ENCODE peak calls at places on chromosomes 2 and 18, in six cellular contexts. P, X, S, H, A and W are unnamed samples.

GRCh38 chr2:237869357-237870102 is 10.1 kb downstream of the RAMP1 start:
- DNase-seq in X (peak), H (no peak), P (no peak), A (no peak), S (no peak), W (no peak)

GRCh38 chr2:149218500-149218899 is 111.9 kb upstream of the LYPD6 start:
- DNase-seq in P (no peak), A (no peak), H (no peak), S (no peak), X (no peak), W (no peak)

GRCh38 chr2:24754985-24755690 is 38.1 kb downstream of the PTRHD1 start:
- DNase-seq in A (peak), P (no peak), X (no peak), H (no peak), S (no peak), W (no peak)

GRCh38 chr2:113858764-113859163 is 31.1 kb upstream of the ACTR3 start:
- DNase-seq in A (peak), H (no peak), P (no peak), S (no peak), X (no peak), W (no peak)

GRCh38 chr2:160512484-160512883 is 18.9 kb upstream of the RBMS1 start:
- DNase-seq in A (no peak), X (no peak), H (no peak), S (no peak), P (no peak), W (no peak)

GRCh38 chr2:164617466-164617865 is 3.8 kb downstream of the GRB14 start:
- DNase-seq in P (no peak), H (no peak), S (no peak), X (no peak), A (peak), W (no peak)

GRCh38 chr18:52903858-52904257 is 563.9 kb downstream of the DCC start:
- DNase-seq in A (peak), P (no peak), H (no peak), S (no peak), X (no peak), W (no peak)

GRCh38 chr2:628651-629050 is 48.6 kb downstream of the TMEM18 start:
- DNase-seq in S (no peak), H (no peak), P (no peak), A (peak), X (no peak), W (no peak)

GRCh38 chr2:187819624-187820023 is 265.4 kb upstream of the TFPI start:
- DNase-seq in A (no peak), S (no peak), H (no peak), X (no peak), P (no peak), W (no peak)

GRCh38 chr2:226644342-226644957 is 155.2 kb downstream of the IRS1 start:
- DNase-seq in H (no peak), X (no peak), A (peak), S (no peak), P (no peak), W (no peak)

GRCh38 chr2:37500031-37500430 is 155.6 kb downstream of the QPCT start:
- DNase-seq in A (no peak), P (no peak), X (no peak), H (no peak), S (no peak), W (no peak)

GRCh38 chr2:235728401-235729181 is 234.7 kb downstream of the AGAP1 start:
- DNase-seq in P (no peak), A (no peak), S (no peak), X (peak), H (no peak), W (peak)

GRCh38 chr2:169260246-169260645 is 102.1 kb downstream of the LRP2 start:
- DNase-seq in P (no peak), H (no peak), S (no peak), A (no peak), X (no peak), W (no peak)

GRCh38 chr2:218332920-218333645 is 23.6 kb upstream of the CATIP start:
- DNase-seq in A (no peak), X (no peak), H (no peak), P (no peak), S (no peak), W (no peak)

GRCh38 chr2:34025196-34025595 is 426.1 kb upstream of the FAM98A start:
- DNase-seq in S (no peak), X (no peak), P (no peak), A (no peak), H (no peak), W (no peak)

GRCh38 chr2:241873081-241873802 is 3.7 kb downstream of the RTP5 start:
- DNase-seq in X (no peak), P (no peak), S (no peak), A (no peak), H (no peak), W (no peak)

GRCh38 chr2:99980200-99980599 is 162.2 kb downstream of the AFF3 start:
- DNase-seq in P (no peak), S (no peak), H (no peak), A (no peak), X (no peak), W (no peak)

GRCh38 chr2:95728878-95729511 is 137.2 kb downstream of the TRIM43 start:
- DNase-seq in P (no peak), A (peak), X (no peak), H (no peak), S (peak), W (peak)

GRCh38 chr18:14948163-14948540 is 200.2 kb downstream of the ANKRD30B start:
- DNase-seq in P (no peak), A (no peak), S (no peak), H (no peak), X (no peak), W (no peak)

GRCh38 chr2:126657146-126657635 is 1.2 kb downstream of the GYPC start:
- DNase-seq in P (peak), X (peak), A (peak), S (peak), H (peak), W (no peak)

GRCh38 chr18:3538954-3539617 is 89.1 kb downstream of the TGIF1 start:
- DNase-seq in S (no peak), H (no peak), P (no peak), X (no peak), A (no peak), W (no peak)

GRCh38 chr2:42638080-42638784 is 69.8 kb downstream of the MTA3 start:
- DNase-seq in P (no peak), H (no peak), X (no peak), A (no peak), S (no peak), W (no peak)

GRCh38 chr2:31239842-31240198 is 5.9 kb downstream of the EHD3 start:
- DNase-seq in P (no peak), X (no peak), A (no peak), S (no peak), H (no peak), W (no peak)

GRCh38 chr2:150341982-150342680 is 145.3 kb downstream of the RND3 start:
- DNase-seq in A (no peak), S (no peak), X (no peak), H (no peak), P (no peak), W (no peak)

GRCh38 chr2:221750317-221750716 is 178.2 kb upstream of the EPHA4 start:
- DNase-seq in X (no peak), S (no peak), P (no peak), H (no peak), A (no peak), W (no peak)

GRCh38 chr18:34977787-34978532 is 63.3 kb upstream of the MAPRE2 start:
- DNase-seq in S (peak), H (peak), P (peak), A (peak), X (peak), W (no peak)

GRCh38 chr2:31642707-31643106 is 62.0 kb upstream of the SRD5A2 start:
- DNase-seq in S (no peak), A (no peak), H (no peak), X (no peak), P (no peak), W (no peak)

GRCh38 chr2:54767921-54768320 is 44.5 kb downstream of the EML6 start:
- DNase-seq in S (peak), H (no peak), P (no peak), X (no peak), A (peak), W (no peak)

GRCh38 chr18:49733321-49733720 is 80.0 kb downstream of the ACAA2 start:
- DNase-seq in P (no peak), A (no peak), S (no peak), H (no peak), X (no peak), W (no peak)

GRCh38 chr2:20577495-20578235 is 73.2 kb downstream of the HS1BP3 start:
- DNase-seq in X (peak), H (no peak), A (peak), P (no peak), S (no peak), W (no peak)

GRCh38 chr2:47226124-47227040 is 71.3 kb upstream of the STPG4 start:
- DNase-seq in P (no peak), H (no peak), A (peak), S (no peak), X (no peak), W (no peak)

GRCh38 chr2:157468931-157469708 is 25.2 kb upstream of the CYTIP start:
- DNase-seq in S (peak), H (no peak), X (no peak), A (peak), P (no peak), W (no peak)

GRCh38 chr18:50297621-50298442 is 10.3 kb upstream of the CXXC1 start:
- DNase-seq in A (peak), P (no peak), H (peak), S (peak), X (peak), W (peak)